ENCODE peak calls at places on chromosomes 13 and 19, in seven cellular contexts. One of them, this sample, is unnamed.
A peak's percentile ranks its signal among the peaks of the same experiment; 100 is the strongest.

GRCh38 chr19:19460258-19460731 is 54.8 kb downstream of the GATAD2A start:
- DNase-seq in GM23248: peak; percentile 42
- DNase-seq in SK-N-SH: no peak
- DNase-seq in PC-3: no peak
- DNase-seq in HCT116: no peak
- DNase-seq in neural progenitor cell: no peak
- DNase-seq in GM23338: no peak
- DNase-seq in this sample: no peak

GRCh38 chr19:17081672-17082630 is 6.4 kb downstream of the MYO9B start:
- DNase-seq in GM23248: no peak
- DNase-seq in SK-N-SH: no peak
- DNase-seq in PC-3: no peak
- DNase-seq in HCT116: no peak
- DNase-seq in neural progenitor cell: no peak
- DNase-seq in GM23338: no peak
- DNase-seq in this sample: no peak

GRCh38 chr13:31670831-31671617 is 68.3 kb upstream of the RXFP2 start:
- DNase-seq in GM23248: peak; percentile 50
- DNase-seq in SK-N-SH: peak; percentile 47
- DNase-seq in PC-3: peak; percentile 21
- DNase-seq in HCT116: no peak
- DNase-seq in neural progenitor cell: no peak
- DNase-seq in GM23338: no peak
- DNase-seq in this sample: no peak

GRCh38 chr13:41456768-41457588 is at the start of gene RGCC:
- DNase-seq in GM23248: peak; percentile 91
- DNase-seq in SK-N-SH: peak; percentile 85
- DNase-seq in PC-3: peak; percentile 56
- DNase-seq in HCT116: peak; percentile 10
- DNase-seq in neural progenitor cell: peak; percentile 87
- DNase-seq in GM23338: peak; percentile 83
- DNase-seq in this sample: peak; percentile 83

GRCh38 chr19:39082745-39083598 is 1.2 kb upstream of the ACP7 start:
- DNase-seq in GM23248: no peak
- DNase-seq in SK-N-SH: no peak
- DNase-seq in PC-3: peak; percentile 19
- DNase-seq in HCT116: no peak
- DNase-seq in neural progenitor cell: no peak
- DNase-seq in GM23338: no peak
- DNase-seq in this sample: no peak

GRCh38 chr19:19105365-19106060 is 32.8 kb downstream of the TMEM161A start:
- DNase-seq in GM23248: peak; percentile 33
- DNase-seq in SK-N-SH: peak; percentile 56
- DNase-seq in PC-3: peak; percentile 14
- DNase-seq in HCT116: peak; percentile 53
- DNase-seq in neural progenitor cell: peak; percentile 94
- DNase-seq in GM23338: peak; percentile 96
- DNase-seq in this sample: peak; percentile 92

GRCh38 chr13:89401209-89401810 is 1730.1 kb downstream of the SLITRK5 start:
- DNase-seq in GM23248: peak; percentile 78
- DNase-seq in SK-N-SH: no peak
- DNase-seq in PC-3: peak; percentile 61
- DNase-seq in HCT116: no peak
- DNase-seq in neural progenitor cell: no peak
- DNase-seq in GM23338: peak; percentile 4
- DNase-seq in this sample: peak; percentile 34

GRCh38 chr19:4622695-4623421 is 16.5 kb upstream of the TNFAIP8L1 start:
- DNase-seq in GM23248: no peak
- DNase-seq in SK-N-SH: peak; percentile 60
- DNase-seq in PC-3: no peak
- DNase-seq in HCT116: no peak
- DNase-seq in neural progenitor cell: no peak
- DNase-seq in GM23338: peak; percentile 62
- DNase-seq in this sample: peak; percentile 30

GRCh38 chr19:12997225-12997966 is 2.1 kb downstream of the NFIX start:
- DNase-seq in GM23248: peak; percentile 56
- DNase-seq in SK-N-SH: no peak
- DNase-seq in PC-3: no peak
- DNase-seq in HCT116: no peak
- DNase-seq in neural progenitor cell: no peak
- DNase-seq in GM23338: no peak
- DNase-seq in this sample: no peak

GRCh38 chr19:29804493-29804892 is 7.3 kb upstream of the CCNE1 start:
- DNase-seq in GM23248: no peak
- DNase-seq in SK-N-SH: no peak
- DNase-seq in PC-3: no peak
- DNase-seq in HCT116: no peak
- DNase-seq in neural progenitor cell: no peak
- DNase-seq in GM23338: no peak
- DNase-seq in this sample: no peak

GRCh38 chr19:17479325-17479791 is 9.0 kb downstream of the SLC27A1 start:
- DNase-seq in GM23248: peak; percentile 94
- DNase-seq in SK-N-SH: no peak
- DNase-seq in PC-3: no peak
- DNase-seq in HCT116: no peak
- DNase-seq in neural progenitor cell: no peak
- DNase-seq in GM23338: no peak
- DNase-seq in this sample: no peak

GRCh38 chr19:48674216-48674809 is 1.5 kb upstream of the NTN5 start:
- DNase-seq in GM23248: no peak
- DNase-seq in SK-N-SH: no peak
- DNase-seq in PC-3: no peak
- DNase-seq in HCT116: no peak
- DNase-seq in neural progenitor cell: peak; percentile 39
- DNase-seq in GM23338: peak; percentile 45
- DNase-seq in this sample: no peak

GRCh38 chr13:51523082-51523518 is 61.2 kb upstream of the WDFY2 start:
- DNase-seq in GM23248: peak; percentile 90
- DNase-seq in SK-N-SH: peak; percentile 45
- DNase-seq in PC-3: peak; percentile 72
- DNase-seq in HCT116: no peak
- DNase-seq in neural progenitor cell: no peak
- DNase-seq in GM23338: no peak
- DNase-seq in this sample: no peak

GRCh38 chr13:104837756-104838155 is 1697.7 kb downstream of the EFNB2 start:
- DNase-seq in GM23248: no peak
- DNase-seq in SK-N-SH: no peak
- DNase-seq in PC-3: no peak
- DNase-seq in HCT116: no peak
- DNase-seq in neural progenitor cell: no peak
- DNase-seq in GM23338: no peak
- DNase-seq in this sample: no peak

GRCh38 chr13:93687261-93687660 is 460.7 kb downstream of the GPC6 start:
- DNase-seq in GM23248: peak; percentile 51
- DNase-seq in SK-N-SH: no peak
- DNase-seq in PC-3: no peak
- DNase-seq in HCT116: no peak
- DNase-seq in neural progenitor cell: no peak
- DNase-seq in GM23338: no peak
- DNase-seq in this sample: no peak

GRCh38 chr13:98475521-98475920 is 101.4 kb downstream of the STK24 start:
- DNase-seq in GM23248: no peak
- DNase-seq in SK-N-SH: peak; percentile 56
- DNase-seq in PC-3: no peak
- DNase-seq in HCT116: no peak
- DNase-seq in neural progenitor cell: peak; percentile 93
- DNase-seq in GM23338: peak; percentile 80
- DNase-seq in this sample: no peak

GRCh38 chr13:27997904-27998522 is 9.5 kb upstream of the URAD start:
- DNase-seq in GM23248: peak; percentile 71
- DNase-seq in SK-N-SH: no peak
- DNase-seq in PC-3: peak; percentile 59
- DNase-seq in HCT116: peak; percentile 70
- DNase-seq in neural progenitor cell: peak; percentile 74
- DNase-seq in GM23338: peak; percentile 87
- DNase-seq in this sample: peak; percentile 72

GRCh38 chr13:30142502-30143211 is 164.7 kb downstream of the KATNAL1 start:
- DNase-seq in GM23248: peak; percentile 95
- DNase-seq in SK-N-SH: peak; percentile 75
- DNase-seq in PC-3: peak; percentile 90
- DNase-seq in HCT116: peak; percentile 21
- DNase-seq in neural progenitor cell: no peak
- DNase-seq in GM23338: peak; percentile 28
- DNase-seq in this sample: peak; percentile 78

GRCh38 chr13:60019119-60019993 is 144.4 kb downstream of the DIAPH3 start:
- DNase-seq in GM23248: no peak
- DNase-seq in SK-N-SH: no peak
- DNase-seq in PC-3: no peak
- DNase-seq in HCT116: no peak
- DNase-seq in neural progenitor cell: no peak
- DNase-seq in GM23338: peak; percentile 16
- DNase-seq in this sample: no peak

GRCh38 chr13:20174656-20175405 is 14.0 kb upstream of the GJA3 start:
- DNase-seq in GM23248: peak; percentile 100
- DNase-seq in SK-N-SH: no peak
- DNase-seq in PC-3: peak; percentile 99
- DNase-seq in HCT116: peak; percentile 90
- DNase-seq in neural progenitor cell: no peak
- DNase-seq in GM23338: no peak
- DNase-seq in this sample: peak; percentile 95

GRCh38 chr19:14081797-14082674 is 3.5 kb downstream of the C19orf67 start:
- DNase-seq in GM23248: peak; percentile 81
- DNase-seq in SK-N-SH: no peak
- DNase-seq in PC-3: peak; percentile 17
- DNase-seq in HCT116: no peak
- DNase-seq in neural progenitor cell: peak; percentile 34
- DNase-seq in GM23338: no peak
- DNase-seq in this sample: peak; percentile 55
- TF ChIP-seq EZH2phosphoT487 in GM23248: no peak
- TF ChIP-seq EZH2phosphoT487 in SK-N-SH: no peak
- TF ChIP-seq EZH2phosphoT487 in PC-3: no peak
- TF ChIP-seq EZH2phosphoT487 in HCT116: no peak
- TF ChIP-seq EZH2phosphoT487 in neural progenitor cell: no peak
- TF ChIP-seq EZH2phosphoT487 in GM23338: no peak
- TF ChIP-seq EZH2phosphoT487 in this sample: no peak

GRCh38 chr19:41904118-41904870 is 21.3 kb downstream of the ARHGEF1 start:
- DNase-seq in GM23248: no peak
- DNase-seq in SK-N-SH: no peak
- DNase-seq in PC-3: peak; percentile 81
- DNase-seq in HCT116: no peak
- DNase-seq in neural progenitor cell: no peak
- DNase-seq in GM23338: no peak
- DNase-seq in this sample: peak; percentile 88

GRCh38 chr19:41905273-41906002 is 22.5 kb downstream of the ARHGEF1 start:
- DNase-seq in GM23248: no peak
- DNase-seq in SK-N-SH: no peak
- DNase-seq in PC-3: no peak
- DNase-seq in HCT116: no peak
- DNase-seq in neural progenitor cell: no peak
- DNase-seq in GM23338: no peak
- DNase-seq in this sample: no peak

GRCh38 chr19:41903161-41903953 is 20.4 kb downstream of the ARHGEF1 start:
- DNase-seq in GM23248: no peak
- DNase-seq in SK-N-SH: no peak
- DNase-seq in PC-3: no peak
- DNase-seq in HCT116: no peak
- DNase-seq in neural progenitor cell: no peak
- DNase-seq in GM23338: no peak
- DNase-seq in this sample: no peak

GRCh38 chr19:41901707-41902360 is 18.9 kb downstream of the ARHGEF1 start:
- DNase-seq in GM23248: no peak
- DNase-seq in SK-N-SH: no peak
- DNase-seq in PC-3: no peak
- DNase-seq in HCT116: no peak
- DNase-seq in neural progenitor cell: no peak
- DNase-seq in GM23338: no peak
- DNase-seq in this sample: no peak

GRCh38 chr19:41902594-41902993 is 19.6 kb downstream of the ARHGEF1 start:
- DNase-seq in GM23248: no peak
- DNase-seq in SK-N-SH: no peak
- DNase-seq in PC-3: no peak
- DNase-seq in HCT116: no peak
- DNase-seq in neural progenitor cell: no peak
- DNase-seq in GM23338: no peak
- DNase-seq in this sample: no peak
- H3K36me3 ChIP-seq in GM23248: peaks cover 17% of the 10 kb centered on the region
- H3K36me3 ChIP-seq in SK-N-SH: peaks cover 22% of the 10 kb centered on the region
- H3K36me3 ChIP-seq in PC-3: peaks cover 24% of the 10 kb centered on the region
- H3K36me3 ChIP-seq in HCT116: peaks cover 49% of the 10 kb centered on the region
- H3K36me3 ChIP-seq in neural progenitor cell: no peaks in the 10 kb centered on the region
- H3K36me3 ChIP-seq in GM23338: peaks cover 7% of the 10 kb centered on the region
- H3K36me3 ChIP-seq in this sample: no peaks in the 10 kb centered on the region

DNA sequence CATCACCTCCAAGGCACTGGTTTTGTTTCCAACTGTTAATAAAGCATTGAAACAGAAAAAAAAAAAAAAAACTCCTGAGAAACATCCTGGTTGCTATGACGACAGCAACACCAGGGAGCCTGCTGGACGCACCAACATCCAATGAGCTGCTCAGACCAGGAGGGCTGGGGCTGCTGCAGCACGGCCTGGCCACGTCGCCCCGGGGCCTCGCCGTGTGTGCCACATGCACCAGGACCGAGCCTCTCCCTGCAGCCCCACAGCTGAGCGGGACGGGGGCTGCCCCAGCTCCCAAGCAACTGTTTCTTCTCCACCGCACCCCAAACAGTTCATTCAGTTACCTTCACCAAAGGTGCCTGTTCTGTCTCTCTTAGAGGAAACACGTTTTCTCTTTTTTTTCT is 54.5 kb downstream of the RASA3 start:
- DNase-seq in GM23248: peak; percentile 89
- DNase-seq in SK-N-SH: peak; percentile 99
- DNase-seq in PC-3: no peak
- DNase-seq in HCT116: no peak
- DNase-seq in neural progenitor cell: peak; percentile 85
- DNase-seq in GM23338: peak; percentile 53
- DNase-seq in this sample: peak; percentile 71
- TF ChIP-seq EZH2phosphoT487 in GM23248: no peak
- TF ChIP-seq EZH2phosphoT487 in SK-N-SH: no peak
- TF ChIP-seq EZH2phosphoT487 in PC-3: no peak
- TF ChIP-seq EZH2phosphoT487 in HCT116: no peak
- TF ChIP-seq EZH2phosphoT487 in neural progenitor cell: no peak
- TF ChIP-seq EZH2phosphoT487 in GM23338: no peak
- TF ChIP-seq EZH2phosphoT487 in this sample: no peak

DNA sequence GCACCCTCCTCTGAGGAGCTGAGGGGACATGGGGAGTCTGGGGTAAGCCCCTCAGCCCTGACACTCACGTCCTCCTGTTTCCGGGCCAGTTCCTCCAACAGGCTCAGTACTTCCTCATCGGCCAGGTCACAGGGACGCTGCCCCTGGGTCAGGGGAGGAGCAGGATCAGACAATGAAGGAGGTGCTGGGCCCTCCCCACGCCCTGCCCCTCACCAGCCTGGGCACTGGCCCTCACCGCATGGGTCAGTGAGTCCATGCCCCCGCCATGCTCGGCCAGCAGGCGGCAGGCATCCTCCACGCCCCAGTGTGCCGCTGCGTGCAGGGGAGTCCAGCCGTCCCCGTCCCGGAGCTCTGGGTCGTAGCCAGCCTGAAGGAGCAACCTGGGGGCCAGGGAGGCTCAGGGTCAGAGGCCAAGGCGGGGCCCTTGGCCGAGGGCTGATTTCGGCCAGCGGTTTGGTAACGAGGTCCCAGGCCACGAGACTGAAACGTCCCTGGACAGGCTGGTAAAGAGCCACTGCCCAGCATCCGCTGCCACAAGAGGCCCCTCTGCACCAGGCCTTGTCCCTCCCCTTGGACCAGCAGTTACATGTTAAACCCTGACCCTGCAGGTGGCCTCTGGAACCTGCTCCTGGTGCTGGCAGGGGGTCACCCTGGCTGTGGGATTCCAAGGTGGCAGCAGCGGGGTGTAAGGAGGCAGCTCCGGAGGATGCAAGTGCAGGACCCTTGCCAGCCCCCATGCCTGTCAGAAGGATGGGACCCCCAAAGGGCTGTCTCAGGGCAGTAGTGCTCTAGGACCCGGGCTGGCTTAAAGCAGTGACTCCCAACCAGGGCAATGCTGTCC is 18.5 kb downstream of the PPP1R12C start:
- DNase-seq in GM23248: no peak
- DNase-seq in SK-N-SH: no peak
- DNase-seq in PC-3: no peak
- DNase-seq in HCT116: no peak
- DNase-seq in neural progenitor cell: no peak
- DNase-seq in GM23338: no peak
- DNase-seq in this sample: no peak
- H3K36me3 ChIP-seq in GM23248: peaks cover 12% of the 10 kb centered on the region
- H3K36me3 ChIP-seq in SK-N-SH: peaks cover 18% of the 10 kb centered on the region
- H3K36me3 ChIP-seq in PC-3: peaks cover 10% of the 10 kb centered on the region
- H3K36me3 ChIP-seq in HCT116: peaks cover 12% of the 10 kb centered on the region
- H3K36me3 ChIP-seq in neural progenitor cell: peaks cover 5% of the 10 kb centered on the region
- H3K36me3 ChIP-seq in GM23338: peaks cover 4% of the 10 kb centered on the region
- H3K36me3 ChIP-seq in this sample: no peaks in the 10 kb centered on the region